ENCODE peak calls at places on chromosome 5, in eight cellular contexts. I, Z, P, W, D, B, O and Y are unnamed samples.

GRCh38 chr5:376951-377325 is 55.4 kb downstream of the AHRR start:
- DNase-seq in I (no peak), Z (no peak), P (no peak), W (peak; percentile 3), D (no peak), B (no peak), O (no peak), Y (no peak)

GRCh38 chr5:131081371-131081770 is 83.7 kb downstream of the HINT1 start:
- DNase-seq in I (peak; percentile 6), Z (no peak), P (no peak), W (no peak), D (no peak), B (no peak), O (no peak), Y (no peak)

GRCh38 chr5:80668016-80668969 is 13.5 kb upstream of the DHFR start:
- DNase-seq in I (peak; percentile 29), Z (no peak), P (no peak), W (no peak), D (no peak), B (peak; percentile 75), O (no peak), Y (peak; percentile 45)

GRCh38 chr5:111227805-111228204 is 3.6 kb downstream of the CAMK4 start:
- DNase-seq in I (peak; percentile 29), Z (no peak), P (no peak), W (peak; percentile 45), D (no peak), B (no peak), O (no peak), Y (peak; percentile 50)

GRCh38 chr5:9546973-9547947 is 1.4 kb upstream of the SEMA5A start:
- DNase-seq in I (peak; percentile 34), Z (no peak), P (peak; percentile 43), W (no peak), D (peak; percentile 54), B (peak; percentile 60), O (no peak), Y (no peak)

GRCh38 chr5:87899109-87900100 is 369.2 kb downstream of the TMEM161B start:
- DNase-seq in I (peak; percentile 10), Z (peak; percentile 72), P (peak; percentile 23), W (no peak), D (peak; percentile 75), B (no peak), O (no peak), Y (no peak)

GRCh38 chr5:109234381-109234780 is 175.4 kb downstream of the PJA2 start:
- DNase-seq in I (no peak), Z (no peak), P (no peak), W (no peak), D (no peak), B (no peak), O (no peak), Y (no peak)

GRCh38 chr5:15525679-15526275 is 25.8 kb downstream of the FBXL7 start:
- DNase-seq in I (peak; percentile 28), Z (no peak), P (no peak), W (no peak), D (no peak), B (no peak), O (no peak), Y (no peak)

GRCh38 chr5:77397686-77398300 is 94.3 kb downstream of the WDR41 start:
- DNase-seq in I (no peak), Z (no peak), P (no peak), W (no peak), D (no peak), B (no peak), O (no peak), Y (no peak)

GRCh38 chr5:1656271-1656975 is 132.7 kb upstream of the LPCAT1 start:
- DNase-seq in I (no peak), Z (no peak), P (no peak), W (no peak), D (peak; percentile 29), B (no peak), O (no peak), Y (no peak)

GRCh38 chr5:135462304-135462703 is 10.2 kb upstream of the TIFAB start:
- DNase-seq in I (peak; percentile 68), Z (peak; percentile 18), P (no peak), W (peak; percentile 75), D (peak; percentile 83), B (peak; percentile 46), O (peak; percentile 31), Y (peak; percentile 85)

GRCh38 chr5:51476456-51476855 is 93.2 kb downstream of the ISL1 start:
- DNase-seq in I (peak; percentile 28), Z (no peak), P (no peak), W (no peak), D (no peak), B (no peak), O (no peak), Y (no peak)

GRCh38 chr5:142696379-142696778 is 10.5 kb upstream of the FGF1 start:
- DNase-seq in I (no peak), Z (no peak), P (no peak), W (no peak), D (no peak), B (no peak), O (no peak), Y (no peak)

GRCh38 chr5:78260771-78261170 is 33.7 kb downstream of the AP3B1 start:
- DNase-seq in I (peak; percentile 95), Z (no peak), P (no peak), W (no peak), D (no peak), B (no peak), O (no peak), Y (no peak)

GRCh38 chr5:137414112-137414511 is 85.0 kb downstream of the SPOCK1 start:
- DNase-seq in I (no peak), Z (no peak), P (no peak), W (no peak), D (no peak), B (no peak), O (no peak), Y (no peak)

GRCh38 chr5:17185776-17186175 is 31.7 kb upstream of the BASP1 start:
- DNase-seq in I (peak; percentile 57), Z (peak; percentile 83), P (peak; percentile 55), W (no peak), D (no peak), B (no peak), O (no peak), Y (no peak)

GRCh38 chr5:175654807-175655206 is 3.1 kb upstream of the HRH2 start:
- DNase-seq in I (no peak), Z (no peak), P (no peak), W (no peak), D (no peak), B (no peak), O (no peak), Y (no peak)

GRCh38 chr5:79800979-79801827 is 111.6 kb downstream of the CMYA5 start:
- DNase-seq in I (no peak), Z (no peak), P (no peak), W (peak; percentile 16), D (no peak), B (no peak), O (no peak), Y (peak; percentile 30)

GRCh38 chr5:149265559-149265958 is 6.1 kb upstream of the AFAP1L1 start:
- DNase-seq in I (peak; percentile 62), Z (no peak), P (peak; percentile 52), W (no peak), D (no peak), B (no peak), O (no peak), Y (no peak)

GRCh38 chr5:152376871-152377270 is 28.2 kb downstream of the NMUR2 start:
- DNase-seq in I (no peak), Z (no peak), P (no peak), W (no peak), D (no peak), B (no peak), O (no peak), Y (no peak)

GRCh38 chr5:93330506-93330905 is 250.5 kb downstream of the NR2F1-AS1 start:
- DNase-seq in I (peak; percentile 67), Z (no peak), P (no peak), W (no peak), D (no peak), B (no peak), O (no peak), Y (no peak)

GRCh38 chr5:137563301-137563645 is 64.1 kb upstream of the SPOCK1 start:
- DNase-seq in I (no peak), Z (no peak), P (no peak), W (no peak), D (no peak), B (no peak), O (no peak), Y (no peak)

GRCh38 chr5:36492998-36493655 is 113.3 kb upstream of the SLC1A3 start:
- DNase-seq in I (peak; percentile 71), Z (no peak), P (no peak), W (no peak), D (no peak), B (no peak), O (no peak), Y (no peak)

GRCh38 chr5:139882961-139883539 is 87.4 kb downstream of the PSD2 start:
- DNase-seq in I (no peak), Z (no peak), P (no peak), W (no peak), D (no peak), B (no peak), O (no peak), Y (no peak)

GRCh38 chr5:83096660-83097334 is 19.4 kb downstream of the XRCC4 start:
- DNase-seq in I (peak; percentile 27), Z (no peak), P (no peak), W (no peak), D (no peak), B (no peak), O (no peak), Y (no peak)

GRCh38 chr5:167595196-167595595 is 696.2 kb upstream of the WWC1 start:
- DNase-seq in I (no peak), Z (no peak), P (no peak), W (no peak), D (no peak), B (no peak), O (no peak), Y (no peak)